ENCODE peak calls at places on chromosomes 6 and 20, in four cellular contexts. P is A549, O is breast epithelium, N is aorta. H is an unnamed sample.
A peak's percentile ranks its signal among the peaks of the same experiment; 100 is the strongest.

GRCh38 chr6:35021014-35021413 is 120.1 kb downstream of the TCP11 start:
- DNase-seq in P (no peak), O (no peak), N (peak; percentile 71), H (no peak)

GRCh38 chr6:43488667-43489276 is 11.4 kb downstream of the TJAP1 start:
- DNase-seq in P (no peak), O (no peak), N (no peak), H (no peak)

GRCh38 chr6:27145731-27146455 is 101.6 kb upstream of the PRSS16 start:
- DNase-seq in P (peak; percentile 91), O (peak; percentile 73), N (peak; percentile 89), H (peak; percentile 88)

GRCh38 chr20:12925863-12926547 is 82.8 kb upstream of the SPTLC3 start:
- DNase-seq in P (no peak), O (no peak), N (no peak), H (no peak)

GRCh38 chr20:25178563-25179438 is 16.7 kb upstream of the ENTPD6 start:
- DNase-seq in P (peak; percentile 84), O (no peak), N (peak; percentile 54), H (peak; percentile 44)

GRCh38 chr6:108558372-108559096 is 2.2 kb upstream of the FOXO3 start:
- DNase-seq in P (peak; percentile 99), O (peak; percentile 99), N (peak; percentile 99), H (peak; percentile 96)

GRCh38 chr20:40636486-40636885 is 52.5 kb downstream of the MAFB start:
- DNase-seq in P (no peak), O (no peak), N (no peak), H (no peak)

GRCh38 chr6:34201455-34202098 is 35.1 kb upstream of the HMGA1 start:
- DNase-seq in P (no peak), O (no peak), N (no peak), H (no peak)

GRCh38 chr6:38713812-38714211 is 1.3 kb upstream of the DNAH8 start:
- DNase-seq in P (no peak), O (no peak), N (no peak), H (no peak)

GRCh38 chr6:33082702-33083101 is 6.9 kb downstream of the HLA-DPB1 start:
- DNase-seq in P (peak; percentile 50), O (no peak), N (no peak), H (peak; percentile 11)

GRCh38 chr20:8749101-8749500 is 319.8 kb upstream of the PLCB4 start:
- DNase-seq in P (no peak), O (no peak), N (no peak), H (no peak)

GRCh38 chr20:12455152-12455551 is 537.5 kb downstream of the BTBD3 start:
- DNase-seq in P (no peak), O (no peak), N (no peak), H (no peak)

GRCh38 chr20:22438346-22438745 is 146.0 kb downstream of the FOXA2 start:
- DNase-seq in P (no peak), O (no peak), N (no peak), H (no peak)

GRCh38 chr6:146857180-146857959 is 258.6 kb downstream of the ADGB start:
- DNase-seq in P (peak; percentile 73), O (peak; percentile 81), N (peak; percentile 92), H (peak; percentile 64)

GRCh38 chr6:74199146-74199680 is 503.2 kb downstream of the CD109 start:
- DNase-seq in P (no peak), O (no peak), N (no peak), H (no peak)

GRCh38 chr6:28863607-28864320 is 60.0 kb downstream of the TRIM27 start:
- DNase-seq in P (peak; percentile 87), O (peak; percentile 68), N (peak; percentile 67), H (peak; percentile 86)

GRCh38 chr20:53891306-53891894 is 179.0 kb downstream of the BCAS1 start:
- DNase-seq in P (no peak), O (no peak), N (no peak), H (no peak)

GRCh38 chr6:21616005-21616404 is 22.5 kb downstream of the SOX4 start:
- DNase-seq in P (no peak), O (no peak), N (no peak), H (no peak)

GRCh38 chr6:143750945-143751344 is 73.2 kb downstream of the PHACTR2 start:
- DNase-seq in P (no peak), O (no peak), N (no peak), H (no peak)

GRCh38 chr6:143754204-143754603 is 76.4 kb downstream of the PHACTR2 start:
- DNase-seq in P (no peak), O (no peak), N (no peak), H (no peak)

GRCh38 chr6:143753678-143754077 is 75.9 kb downstream of the PHACTR2 start:
- DNase-seq in P (no peak), O (no peak), N (no peak), H (no peak)

GRCh38 chr6:143755301-143755744 is 77.6 kb downstream of the PHACTR2 start:
- DNase-seq in P (peak; percentile 51), O (no peak), N (no peak), H (no peak)

DNA sequence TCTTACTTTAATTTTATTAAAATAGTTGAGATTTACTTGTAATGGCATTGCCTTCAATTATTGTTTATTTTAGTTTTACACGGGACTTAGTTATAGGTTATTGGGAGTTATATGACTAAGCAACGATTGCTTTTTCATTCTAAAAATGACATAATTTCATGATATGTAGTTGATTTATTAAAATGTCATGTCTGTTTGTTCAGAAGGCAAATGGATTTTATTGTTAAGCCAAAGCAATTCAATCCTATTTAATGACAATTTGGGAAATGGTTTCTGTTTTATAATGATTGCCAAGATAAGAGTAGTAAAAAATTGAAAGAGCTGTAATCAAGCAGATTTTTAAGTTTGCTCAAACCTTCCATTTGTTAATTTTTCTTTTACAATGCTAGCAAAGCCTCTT is 74.7 kb downstream of the PHACTR2 start:
- DNase-seq in P (no peak), O (no peak), N (no peak), H (no peak)
- H3K4me1 ChIP-seq in P (peaks cover 11% of the 10 kb centered on the region), O (no peaks in the 10 kb centered on the region), N (peaks cover 9% of the 10 kb centered on the region), H (no peaks in the 10 kb centered on the region)

DNA sequence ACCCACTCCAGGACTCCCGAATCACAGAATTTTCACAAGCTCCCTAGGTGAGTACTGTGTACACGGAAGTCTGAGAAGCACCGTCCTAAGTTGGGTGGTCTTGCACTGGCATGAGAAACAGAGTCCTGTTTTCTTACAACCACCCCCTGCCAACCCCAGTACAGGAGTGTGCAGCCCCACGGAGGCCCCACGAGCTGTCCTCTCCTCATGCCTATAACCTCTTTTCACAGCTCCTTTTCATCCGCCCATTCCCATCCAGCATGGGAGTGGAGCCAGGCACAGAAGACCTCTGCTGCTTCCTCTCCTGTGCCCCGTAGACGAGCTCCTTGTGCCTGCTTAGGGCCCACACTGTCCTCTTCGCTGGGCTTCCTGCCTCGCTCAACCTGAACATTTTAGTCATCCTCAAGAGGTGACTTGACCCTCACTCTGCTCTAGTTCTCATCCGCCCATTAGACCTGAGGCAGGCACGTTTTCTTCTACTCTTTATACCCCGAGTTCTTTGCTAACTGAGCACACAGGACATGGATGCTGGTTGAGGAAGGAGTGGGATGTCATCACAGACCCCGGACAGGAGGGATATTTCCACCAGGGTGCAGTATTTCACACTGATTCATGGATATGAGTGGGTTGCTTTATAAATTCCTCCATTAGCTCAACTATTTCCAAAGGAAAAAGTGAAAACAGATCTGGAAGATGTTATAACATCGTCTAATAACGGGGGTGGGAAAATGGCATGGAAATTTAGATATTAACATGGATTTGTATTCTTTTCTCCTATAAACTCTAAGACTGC is 160.5 kb downstream of the TTLL2 start:
- DNase-seq in P (peak; percentile 7), O (no peak), N (no peak), H (no peak)
- H3K9me3 ChIP-seq in P (no peaks in the 10 kb centered on the region), O (no peaks in the 10 kb centered on the region), N (no peaks in the 10 kb centered on the region), H (no peaks in the 10 kb centered on the region)

DNA sequence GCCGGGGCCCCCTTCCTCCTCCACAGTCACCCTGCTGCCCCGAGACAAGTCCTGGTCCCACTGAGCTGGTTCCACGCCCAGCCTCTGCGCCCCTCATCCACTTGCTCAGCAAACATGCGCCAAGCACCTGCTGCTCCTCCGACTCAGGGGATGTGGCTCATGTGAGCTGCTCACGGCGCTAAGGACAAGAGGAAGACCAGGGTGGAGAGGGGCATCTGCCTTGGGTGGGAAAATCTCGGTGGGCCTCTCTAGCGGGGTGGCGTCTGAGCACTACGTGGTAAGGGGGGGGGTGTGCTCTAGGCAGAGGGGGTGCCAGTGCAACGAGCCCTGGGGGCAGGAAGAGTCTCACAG is 4.5 kb downstream of the LAMA5 start:
- DNase-seq in P (no peak), O (no peak), N (no peak), H (no peak)
- H3K4me1 ChIP-seq in P (peaks cover 66% of the 10 kb centered on the region), O (peaks cover 54% of the 10 kb centered on the region), N (no peaks in the 10 kb centered on the region), H (no peaks in the 10 kb centered on the region)

GRCh38 chr6:79971195-79971594 is 23.8 kb upstream of the ELOVL4 start:
- DNase-seq in P (no peak), O (no peak), N (no peak), H (no peak)
- H3K9me3 ChIP-seq in P (no peaks in the 10 kb centered on the region), O (peaks cover 26% of the 10 kb centered on the region), N (no peaks in the 10 kb centered on the region), H (peaks cover 4% of the 10 kb centered on the region)

DNA sequence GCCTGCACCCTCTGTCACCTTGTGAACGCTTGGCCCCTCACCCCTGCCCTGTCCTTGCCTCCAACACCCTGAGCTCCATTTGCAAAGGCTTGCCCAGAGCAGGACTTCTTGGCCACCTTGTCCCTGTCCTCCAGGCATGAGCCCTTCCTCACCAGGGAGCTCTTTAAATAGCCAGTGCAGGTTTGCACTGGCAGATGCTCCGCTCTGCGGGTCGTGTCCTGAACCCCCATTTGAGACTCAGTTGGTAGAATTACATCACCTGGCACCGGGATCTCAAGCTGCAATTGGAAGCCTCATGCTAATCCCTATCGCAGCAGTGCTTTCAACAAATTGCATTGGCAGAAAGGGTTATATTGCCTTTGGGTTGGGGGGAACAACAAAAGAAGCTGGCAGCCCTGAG is 85.9 kb downstream of the TRMT6 start:
- DNase-seq in P (no peak), O (no peak), N (no peak), H (no peak)
- H3K4me1 ChIP-seq in P (peaks cover 19% of the 10 kb centered on the region), O (no peaks in the 10 kb centered on the region), N (no peaks in the 10 kb centered on the region), H (no peaks in the 10 kb centered on the region)

H was measured in naive thymus-derived CD4-positive, alpha-beta T cell.